ENCODE peak calls at places on chromosomes 4 and X, in five cellular contexts. C, D, N, Z and K are unnamed samples.
A peak's percentile ranks its signal among the peaks of the same experiment; 100 is the strongest.

GRCh38 chrX:72634321-72634720 is 61.7 kb upstream of the HDAC8 start:
- DNase-seq in C (no peak), D (no peak), N (no peak), Z (no peak), K (no peak)

GRCh38 chr4:25020240-25020639 is 10.5 kb downstream of the LGI2 start:
- DNase-seq in C (no peak), D (no peak), N (no peak), Z (no peak), K (no peak)

GRCh38 chrX:13688384-13688771 is 550 bp upstream of the RAB9A start:
- DNase-seq in C (no peak), D (no peak), N (no peak), Z (peak; percentile 18), K (no peak)

GRCh38 chr4:52701207-52701606 is 42.1 kb upstream of the USP46 start:
- DNase-seq in C (no peak), D (no peak), N (no peak), Z (no peak), K (no peak)

GRCh38 chr4:119038465-119038864 is 97.2 kb upstream of the MYOZ2 start:
- DNase-seq in C (no peak), D (no peak), N (no peak), Z (no peak), K (no peak)

GRCh38 chrX:96480081-96480480 is 204.6 kb upstream of the DIAPH2 start:
- DNase-seq in C (no peak), D (no peak), N (no peak), Z (no peak), K (no peak)

GRCh38 chr4:162163892-162164759 is at the start of gene FSTL5:
- DNase-seq in C (peak; percentile 62), D (peak; percentile 50), N (no peak), Z (peak; percentile 0), K (peak; percentile 69)

GRCh38 chr4:73676881-73677323 is 56.7 kb upstream of the RASSF6 start:
- DNase-seq in C (no peak), D (no peak), N (no peak), Z (no peak), K (no peak)

GRCh38 chr4:68869274-68869773 is 53.5 kb downstream of the UGT2B10 start:
- DNase-seq in C (no peak), D (no peak), N (no peak), Z (no peak), K (no peak)

GRCh38 chrX:15016051-15016450 is 142.8 kb downstream of the MOSPD2 start:
- DNase-seq in C (no peak), D (no peak), N (no peak), Z (no peak), K (no peak)

GRCh38 chrX:54494970-54495813 is 842 bp downstream of the FGD1 start:
- DNase-seq in C (no peak), D (no peak), N (no peak), Z (no peak), K (peak; percentile 19)

GRCh38 chrX:39782276-39782675 is 315.5 kb downstream of the BCOR start:
- DNase-seq in C (no peak), D (no peak), N (no peak), Z (no peak), K (no peak)

GRCh38 chr4:2753444-2753843 is 2.7 kb downstream of the TNIP2 start:
- DNase-seq in C (no peak), D (peak; percentile 43), N (no peak), Z (no peak), K (no peak)

GRCh38 chr4:2754848-2755820 is 1.0 kb downstream of the TNIP2 start:
- DNase-seq in C (no peak), D (peak; percentile 43), N (no peak), Z (no peak), K (no peak)

GRCh38 chr4:2745981-2746806 is 9.9 kb downstream of the TNIP2 start:
- DNase-seq in C (no peak), D (peak; percentile 46), N (peak; percentile 55), Z (peak; percentile 41), K (no peak)

GRCh38 chr4:2746891-2747695 is 9.0 kb downstream of the TNIP2 start:
- DNase-seq in C (no peak), D (peak; percentile 37), N (no peak), Z (no peak), K (no peak)

GRCh38 chr4:2750719-2751605 is 5.2 kb downstream of the TNIP2 start:
- DNase-seq in C (no peak), D (peak; percentile 24), N (no peak), Z (no peak), K (no peak)
- H3K4me1 ChIP-seq in C (peaks cover 27% of the 10 kb centered on the region), D (peaks cover 53% of the 10 kb centered on the region), N (peaks cover 36% of the 10 kb centered on the region), Z (peaks cover 26% of the 10 kb centered on the region), K (peaks cover 16% of the 10 kb centered on the region)

GRCh38 chr4:57094482-57095223 is 15.5 kb downstream of the IGFBP7 start:
- DNase-seq in C (no peak), D (no peak), N (no peak), Z (no peak), K (no peak)
- TF ChIP-seq POLR2A in C (no peak), D (no peak), N (no peak), Z (no peak), K (no peak)

DNA sequence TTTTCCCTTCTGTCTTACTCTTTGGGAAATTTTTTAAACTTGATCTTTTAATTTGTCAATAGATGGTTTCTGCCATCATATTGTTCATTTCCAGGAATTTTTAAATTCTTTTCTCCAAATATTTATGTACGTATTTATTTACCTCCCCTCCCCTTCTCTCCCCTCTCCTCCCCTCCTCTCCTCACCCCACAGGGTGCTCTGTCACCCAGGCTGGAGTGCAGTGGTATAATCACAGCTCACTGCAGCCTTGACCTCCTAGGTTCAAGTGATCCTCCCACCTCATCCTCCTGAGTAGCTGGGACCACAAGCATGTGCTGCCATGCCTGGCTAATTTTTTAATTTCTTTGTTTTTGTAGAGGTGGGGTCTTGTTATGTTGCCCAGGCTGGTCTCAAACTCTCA is 73.8 kb downstream of the WWC2 start:
- DNase-seq in C (no peak), D (no peak), N (no peak), Z (no peak), K (no peak)
- H3K4me1 ChIP-seq in C (peaks cover 68% of the 10 kb centered on the region), D (no peaks in the 10 kb centered on the region), N (no peaks in the 10 kb centered on the region), Z (peaks cover 2% of the 10 kb centered on the region), K (peaks cover 49% of the 10 kb centered on the region)

DNA sequence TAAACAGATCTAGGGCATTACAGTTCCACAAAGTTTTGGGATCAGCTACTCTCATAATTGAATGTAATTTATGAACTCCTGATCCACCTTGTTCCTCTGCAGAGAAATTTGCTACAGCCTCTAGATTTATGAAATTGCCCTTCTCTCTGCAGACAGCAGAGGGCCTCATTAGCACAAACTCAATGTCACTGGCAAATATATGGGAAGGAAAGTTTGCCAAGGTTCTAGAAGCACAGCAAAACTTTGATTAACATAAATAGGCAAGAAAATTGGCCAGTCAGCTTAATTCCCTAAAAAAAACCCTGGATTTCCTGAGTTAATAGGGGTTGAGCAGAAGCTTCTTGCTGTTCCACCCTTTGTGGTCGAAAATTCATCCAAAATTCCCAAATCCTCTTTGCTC is 31.5 kb downstream of the PRPS1 start:
- DNase-seq in C (no peak), D (no peak), N (no peak), Z (peak; percentile 14), K (peak; percentile 43)
- TF ChIP-seq POLR2A in C (no peak), D (no peak), N (no peak), Z (no peak), K (no peak)